ENCODE peak calls at places on chromosomes 1 and 21, in eight cellular contexts. M is transverse colon, X is gastrocnemius medialis, L is vagina, F is thyroid gland, A is uterus, O is A549, E is ovary. I is an unnamed sample.

GRCh38 chr1:201430790-201431189 is 9.3 kb upstream of the TNNI1 start:
- DNase-seq in E (no peak), X (no peak), M (no peak), O (no peak), L (no peak), F (no peak), A (no peak), I (no peak)

GRCh38 chr1:42432714-42433113 is 23.1 kb downstream of the ZMYND12 start:
- DNase-seq in E (no peak), X (no peak), M (no peak), F (no peak), A (no peak), L (no peak), O (no peak), I (no peak)

GRCh38 chr1:87942165-87942564 is 613.5 kb downstream of the LMO4 start:
- DNase-seq in E (no peak), F (peak; percentile 21), A (no peak), M (no peak), O (no peak), L (no peak), X (peak; percentile 63), I (peak; percentile 31)

GRCh38 chr1:150263549-150263948 is 5.3 kb downstream of the APH1A start:
- DNase-seq in L (no peak), X (no peak), M (no peak), O (no peak), A (no peak), E (no peak), F (no peak), I (no peak)

GRCh38 chr21:26587621-26588260 is 14.7 kb upstream of the CYYR1 start:
- DNase-seq in O (peak; percentile 46), M (no peak), F (no peak), E (no peak), X (no peak), A (peak; percentile 26), L (no peak), I (no peak)

GRCh38 chr1:161816201-161816600 is 50.1 kb downstream of the ATF6 start:
- DNase-seq in M (no peak), F (no peak), O (no peak), A (no peak), L (no peak), E (no peak), X (no peak), I (no peak)

GRCh38 chr1:243465738-243466137 is 209.9 kb downstream of the SDCCAG8 start:
- DNase-seq in X (no peak), M (no peak), A (no peak), E (no peak), F (no peak), L (no peak), O (no peak), I (no peak)

GRCh38 chr1:201648911-201649775 is 110.2 kb downstream of the NAV1 start:
- DNase-seq in A (peak; percentile 54), F (peak; percentile 60), L (no peak), O (peak; percentile 41), M (peak; percentile 35), E (peak; percentile 50), X (no peak), I (peak; percentile 23)

GRCh38 chr1:231162970-231163830 is 1.3 kb downstream of the TRIM67 start:
- DNase-seq in L (no peak), A (no peak), E (no peak), F (no peak), M (no peak), O (no peak), X (no peak), I (no peak)

GRCh38 chr1:116439701-116440100 is 66.7 kb downstream of the ATP1A1 start:
- DNase-seq in F (no peak), M (no peak), X (no peak), O (no peak), L (no peak), A (no peak), E (no peak), I (no peak)

GRCh38 chr1:2407991-2408275 is 4.4 kb downstream of the PEX10 start:
- DNase-seq in E (no peak), X (no peak), O (no peak), M (no peak), F (no peak), A (no peak), L (no peak), I (no peak)

GRCh38 chr1:156754219-156754618 is 2.7 kb upstream of the HDGF start:
- DNase-seq in X (peak; percentile 56), E (no peak), M (no peak), A (no peak), L (no peak), F (no peak), O (no peak), I (no peak)

GRCh38 chr1:47587891-47588582 is 150.2 kb downstream of the FOXD2 start:
- DNase-seq in E (no peak), A (no peak), M (no peak), F (peak; percentile 45), X (no peak), O (no peak), L (no peak), I (peak; percentile 55)

GRCh38 chr1:81323862-81324261 is 476.9 kb upstream of the ADGRL2 start:
- DNase-seq in M (no peak), L (no peak), A (no peak), X (no peak), O (no peak), F (no peak), E (no peak), I (no peak)

GRCh38 chr1:201319631-201320030 is 36.3 kb downstream of the PKP1 start:
- DNase-seq in O (no peak), X (no peak), L (no peak), A (no peak), F (no peak), M (no peak), E (no peak), I (no peak)

GRCh38 chr21:17777321-17777720 is 41.8 kb downstream of the C21orf91 start:
- DNase-seq in F (no peak), X (no peak), O (no peak), M (no peak), E (no peak), A (no peak), L (no peak), I (no peak)

GRCh38 chr1:119081705-119082104 is 58.7 kb downstream of the WARS2 start:
- DNase-seq in M (no peak), A (no peak), F (no peak), L (no peak), X (no peak), E (no peak), O (no peak), I (no peak)

GRCh38 chr1:3070304-3070653 is 1.3 kb downstream of the PRDM16 start:
- DNase-seq in F (no peak), A (no peak), X (no peak), O (no peak), E (no peak), L (no peak), M (no peak), I (no peak)

GRCh38 chr1:95685091-95685490 is 451.1 kb downstream of the RWDD3 start:
- DNase-seq in O (no peak), E (no peak), X (no peak), F (no peak), L (no peak), M (no peak), A (no peak), I (no peak)

GRCh38 chr1:221708987-221709386 is 32.9 kb downstream of the DUSP10 start:
- DNase-seq in L (no peak), M (peak; percentile 28), E (no peak), X (peak; percentile 38), O (peak; percentile 86), F (peak; percentile 44), A (peak; percentile 60), I (peak; percentile 52)

GRCh38 chr1:195849180-195849579 is 759.1 kb downstream of the KCNT2 start:
- DNase-seq in X (no peak), E (no peak), O (no peak), L (no peak), A (no peak), M (no peak), F (no peak), I (no peak)

GRCh38 chr1:21670956-21671902 is 2.1 kb upstream of the RAP1GAP start:
- DNase-seq in A (no peak), L (no peak), E (no peak), F (no peak), M (no peak), X (no peak), O (no peak), I (peak; percentile 10)

GRCh38 chr1:20080441-20081330 is 10.7 kb downstream of the PLA2G5 start:
- DNase-seq in E (no peak), A (no peak), X (no peak), M (no peak), O (no peak), L (no peak), F (no peak), I (no peak)

GRCh38 chr1:209607102-209607794 is 23.7 kb downstream of the CAMK1G start:
- DNase-seq in O (peak; percentile 44), L (no peak), X (no peak), E (no peak), F (no peak), A (no peak), M (no peak), I (no peak)

GRCh38 chr1:29416267-29416666 is 179.9 kb downstream of the PTPRU start:
- DNase-seq in M (no peak), F (no peak), A (no peak), E (no peak), O (peak; percentile 7), L (no peak), X (no peak), I (no peak)

GRCh38 chr1:53945433-53946251 is at the start of gene IFT25:
- DNase-seq in M (peak; percentile 99), A (peak; percentile 98), E (peak; percentile 98), X (peak; percentile 95), O (peak; percentile 94), F (peak; percentile 97), L (peak; percentile 97), I (peak; percentile 96)
- TF ChIP-seq POLR2A in M (peak; percentile 66), A (peak; percentile 82), E (peak; percentile 74), X (peak; percentile 37), O (peak; percentile 68), F (peak; percentile 84), L (no peak), I (no peak)

DNA sequence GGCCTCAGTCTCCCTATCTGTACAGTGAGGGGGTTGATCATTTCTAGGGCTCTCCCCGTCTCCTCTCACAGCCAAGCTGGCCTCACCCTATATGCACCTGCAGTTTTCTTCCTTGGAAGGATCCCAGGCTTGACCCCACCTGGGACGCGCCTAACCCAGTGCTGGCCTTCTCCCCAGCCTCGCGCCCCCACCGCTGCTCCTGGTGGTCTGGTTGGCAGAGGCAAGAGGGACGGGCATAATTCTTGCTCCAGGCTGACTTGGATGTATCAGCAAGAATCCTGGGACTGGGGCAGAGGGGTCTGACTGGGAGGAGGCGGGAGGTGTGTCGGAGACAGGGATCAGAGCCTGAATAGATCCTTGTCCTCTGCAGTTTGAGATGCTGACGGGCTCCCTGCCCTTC is 25.2 kb downstream of the RPS6KA1 start:
- DNase-seq in A (no peak), M (no peak), X (no peak), E (no peak), L (no peak), F (no peak), O (no peak), I (no peak)
- TF ChIP-seq CTCF in A (no peak), M (no peak), X (no peak), E (no peak), L (no peak), F (no peak), O (no peak), I (no peak)

GRCh38 chr21:41442496-41443186 is 16.6 kb downstream of the MX1 start:
- DNase-seq in M (no peak), L (no peak), A (no peak), E (no peak), F (no peak), O (no peak), X (no peak), I (no peak)
- TF ChIP-seq POLR2A in M (no peak), L (no peak), A (no peak), E (no peak), F (no peak), O (no peak), X (no peak), I (no peak)

GRCh38 chr1:154992721-154993571 is 440 bp upstream of the LENEP start:
- DNase-seq in X (no peak), A (no peak), M (no peak), F (no peak), O (peak; percentile 63), L (no peak), E (no peak), I (no peak)
- TF ChIP-seq CTCF in X (no peak), A (no peak), M (no peak), F (no peak), O (peak; percentile 29), L (no peak), E (no peak), I (no peak)

I was measured in heart left ventricle.